ENCODE peak calls at places on chromosomes 11 and 22, in ten cellular contexts. C is neural progenitor cell, S is lung, J is HAP-1, K is H9, R is Panc1, X is tibial nerve, T is fibroblast of lung, F is sigmoid colon, E is NT2/D1. Y is an unnamed sample.

GRCh38 chr11:64306876-64307622 is 1.7 kb downstream of the ESRRA start:
- DNase-seq in E (no peak), K (no peak), C (peak; percentile 46), R (no peak), S (peak; percentile 61), T (no peak), F (peak; percentile 81), J (no peak), X (no peak), Y (no peak)

GRCh38 chr11:18836415-18836814 is 44.8 kb upstream of the PTPN5 start:
- DNase-seq in F (no peak), K (no peak), S (no peak), T (no peak), X (no peak), J (no peak), E (no peak), C (peak; percentile 60), R (no peak), Y (no peak)

GRCh38 chr22:37631448-37632173 is 7.9 kb upstream of the SH3BP1 start:
- DNase-seq in R (no peak), S (no peak), E (no peak), F (no peak), J (no peak), K (no peak), C (no peak), T (no peak), X (no peak), Y (no peak)

GRCh38 chr11:106091480-106092123 is 14.1 kb downstream of the AASDHPPT start:
- DNase-seq in E (no peak), T (peak; percentile 84), S (no peak), K (no peak), C (no peak), X (no peak), J (no peak), R (no peak), F (no peak), Y (no peak)

GRCh38 chr11:128324051-128324481 is 263.3 kb downstream of the ETS1 start:
- DNase-seq in S (no peak), X (no peak), T (no peak), C (no peak), K (no peak), F (no peak), R (no peak), E (no peak), J (no peak), Y (no peak)

GRCh38 chr11:26901162-26901561 is 92.8 kb upstream of the FIBIN start:
- DNase-seq in T (peak; percentile 13), K (no peak), E (no peak), F (peak; percentile 67), R (no peak), C (no peak), J (no peak), X (no peak), S (no peak), Y (no peak)

GRCh38 chr22:27115816-27116256 is 458.4 kb downstream of the MIAT start:
- DNase-seq in J (no peak), S (no peak), F (no peak), X (no peak), K (no peak), E (no peak), T (no peak), R (no peak), C (no peak), Y (no peak)

GRCh38 chr11:3823303-3823702 is 14.9 kb downstream of the PGAP2 start:
- DNase-seq in S (no peak), E (no peak), X (no peak), T (peak; percentile 73), C (no peak), R (no peak), K (no peak), J (no peak), F (no peak), Y (no peak)

GRCh38 chr22:30253205-30253852 is 6.8 kb upstream of the LIF start:
- DNase-seq in C (no peak), S (peak; percentile 57), X (peak; percentile 52), J (no peak), E (no peak), R (no peak), T (peak; percentile 82), K (no peak), F (no peak), Y (peak; percentile 60)

GRCh38 chr11:107973641-107974040 is 35.1 kb upstream of the CUL5 start:
- DNase-seq in K (no peak), C (no peak), X (no peak), J (no peak), S (no peak), F (no peak), E (no peak), R (no peak), T (no peak), Y (no peak)

GRCh38 chr11:61281581-61282250 is 13.4 kb downstream of the VWCE start:
- DNase-seq in T (peak; percentile 24), K (peak; percentile 91), C (peak; percentile 89), X (peak; percentile 15), R (no peak), S (no peak), F (peak; percentile 71), J (peak; percentile 25), E (peak; percentile 50), Y (no peak)

GRCh38 chr11:76604652-76605241 is 65.8 kb downstream of the LRRC32 start:
- DNase-seq in K (peak; percentile 18), R (no peak), F (peak; percentile 91), E (no peak), T (peak; percentile 92), J (no peak), X (no peak), C (no peak), S (no peak), Y (no peak)

GRCh38 chr22:29060931-29061330 is 700 bp downstream of the C22orf31 start:
- DNase-seq in K (no peak), F (no peak), C (no peak), T (no peak), R (no peak), E (no peak), J (no peak), X (no peak), S (no peak), Y (no peak)

GRCh38 chr11:69915501-69916250 is 96.5 kb upstream of the FGF3 start:
- DNase-seq in R (no peak), J (peak; percentile 57), X (peak; percentile 82), T (peak; percentile 69), K (peak; percentile 82), F (peak; percentile 84), S (peak; percentile 81), E (peak; percentile 72), C (peak; percentile 90), Y (peak; percentile 64)

GRCh38 chr22:19960491-19961200 is 19.0 kb upstream of the TXNRD2 start:
- DNase-seq in T (no peak), K (no peak), F (peak; percentile 58), S (no peak), J (no peak), C (no peak), E (no peak), X (no peak), R (no peak), Y (no peak)

GRCh38 chr11:6565325-6565724 is 38.1 kb downstream of the RRP8 start:
- DNase-seq in K (no peak), T (no peak), X (no peak), C (no peak), S (no peak), J (no peak), R (no peak), F (no peak), E (no peak), Y (no peak)

GRCh38 chr22:48820481-48821345 is 1007.0 kb downstream of the BRD1 start:
- DNase-seq in F (peak; percentile 50), X (no peak), S (no peak), T (no peak), R (no peak), J (no peak), C (no peak), E (no peak), K (no peak), Y (peak; percentile 24)

GRCh38 chr22:19843107-19843856 is 11.4 kb downstream of the GNB1L start:
- DNase-seq in E (no peak), C (peak; percentile 42), F (peak; percentile 46), T (no peak), J (peak; percentile 11), K (no peak), S (no peak), R (no peak), X (no peak), Y (no peak)

GRCh38 chr22:25833091-25833490 is 91.1 kb downstream of the MYO18B start:
- DNase-seq in F (no peak), J (no peak), E (no peak), X (no peak), R (no peak), C (no peak), T (no peak), S (no peak), K (no peak), Y (no peak)
- H3K27me3 ChIP-seq in F (no peaks in the 10 kb centered on the region), J (no peaks in the 10 kb centered on the region), E (no peaks in the 10 kb centered on the region), X (no peaks in the 10 kb centered on the region), R (no peaks in the 10 kb centered on the region), C (no peaks in the 10 kb centered on the region), T (no peaks in the 10 kb centered on the region), S (no peaks in the 10 kb centered on the region), K (no peaks in the 10 kb centered on the region), Y (no peaks in the 10 kb centered on the region)

GRCh38 chr11:118212131-118212725 is 12.6 kb downstream of the JAML start:
- DNase-seq in C (peak; percentile 17), E (no peak), K (peak; percentile 36), R (no peak), T (no peak), F (no peak), X (no peak), J (no peak), S (peak; percentile 62), Y (no peak)
- H3K27me3 ChIP-seq in C (no peaks in the 10 kb centered on the region), E (no peaks in the 10 kb centered on the region), K (no peaks in the 10 kb centered on the region), R (peaks cover 48% of the 10 kb centered on the region), T (peaks cover 9% of the 10 kb centered on the region), F (no peaks in the 10 kb centered on the region), X (no peaks in the 10 kb centered on the region), J (peaks cover 35% of the 10 kb centered on the region), S (no peaks in the 10 kb centered on the region), Y (peaks cover 2% of the 10 kb centered on the region)

DNA sequence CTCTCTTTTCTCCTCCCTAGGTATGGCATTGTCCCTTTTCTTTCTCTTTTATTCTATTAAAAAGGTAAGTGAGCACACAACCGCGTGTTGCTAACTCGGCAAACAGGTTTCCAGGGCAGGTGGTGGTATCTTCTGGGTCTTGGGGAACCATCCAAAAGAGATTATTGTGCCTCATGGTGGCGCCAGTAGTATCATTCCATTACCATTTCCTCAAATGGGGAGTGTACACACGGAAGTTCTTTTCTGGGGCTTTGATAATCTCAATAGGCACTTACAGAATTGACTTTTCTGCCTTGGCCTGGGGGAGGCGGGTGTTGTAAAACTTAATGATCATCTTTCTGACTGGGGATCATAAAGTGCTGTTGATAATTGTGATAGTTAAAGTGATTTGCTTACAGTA is 234.1 kb downstream of the KIRREL3 start:
- DNase-seq in E (no peak), C (no peak), K (no peak), R (no peak), X (no peak), F (no peak), J (no peak), T (no peak), S (peak; percentile 29), Y (no peak)
- H3K27me3 ChIP-seq in E (no peaks in the 10 kb centered on the region), C (no peaks in the 10 kb centered on the region), K (no peaks in the 10 kb centered on the region), R (peaks cover 4% of the 10 kb centered on the region), X (no peaks in the 10 kb centered on the region), F (no peaks in the 10 kb centered on the region), J (no peaks in the 10 kb centered on the region), T (no peaks in the 10 kb centered on the region), S (no peaks in the 10 kb centered on the region), Y (no peaks in the 10 kb centered on the region)

DNA sequence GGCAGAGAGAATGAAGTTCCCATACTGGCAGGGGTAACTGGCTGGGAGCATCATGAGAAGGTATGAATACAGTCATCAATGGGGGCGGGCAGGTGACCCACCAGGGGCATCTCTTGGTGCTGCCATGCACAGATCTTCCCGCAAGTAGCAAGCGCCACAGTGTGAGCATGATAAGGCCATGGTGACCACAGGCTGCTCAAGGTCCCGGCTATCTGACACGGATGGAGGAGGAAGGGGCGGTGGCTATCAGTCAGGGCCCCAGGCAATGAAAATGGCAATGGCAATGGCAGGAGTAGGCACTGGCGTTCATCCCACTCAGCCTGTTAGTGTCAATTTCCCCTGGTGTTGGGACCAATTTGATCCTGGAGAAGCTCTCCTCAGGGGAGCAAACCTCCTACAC is 21.6 kb downstream of the ASCL2 start:
- DNase-seq in T (no peak), C (no peak), J (no peak), F (peak; percentile 20), R (no peak), S (no peak), K (no peak), E (no peak), X (no peak), Y (no peak)
- H3K27me3 ChIP-seq in T (no peaks in the 10 kb centered on the region), C (peaks cover 32% of the 10 kb centered on the region), J (no peaks in the 10 kb centered on the region), F (no peaks in the 10 kb centered on the region), R (peaks cover 12% of the 10 kb centered on the region), S (no peaks in the 10 kb centered on the region), K (peaks cover 3% of the 10 kb centered on the region), E (no peaks in the 10 kb centered on the region), X (no peaks in the 10 kb centered on the region), Y (peaks cover 3% of the 10 kb centered on the region)

Y was measured in dorsolateral prefrontal cortex.